ENCODE peak calls at places on chromosome 7, in four cellular contexts. L, A, J and E are unnamed samples.

GRCh38 chr7:151448261-151449252 is 8.6 kb upstream of the CRYGN start:
- DNase-seq in L (peak), A (peak), J (peak), E (no peak)

GRCh38 chr7:24728503-24729364 is 28.5 kb downstream of the GSDME start:
- DNase-seq in L (no peak), A (no peak), J (no peak), E (no peak)

GRCh38 chr7:91940171-91940570 is 491 bp upstream of the AKAP9 start:
- DNase-seq in L (peak), A (no peak), J (peak), E (no peak)

GRCh38 chr7:4645241-4645640 is 36.9 kb upstream of the FOXK1 start:
- DNase-seq in L (no peak), A (no peak), J (no peak), E (no peak)

GRCh38 chr7:157614457-157615020 is 277.7 kb downstream of the DNAJB6 start:
- DNase-seq in L (no peak), A (no peak), J (no peak), E (no peak)

GRCh38 chr7:139995034-139995915 is 67.5 kb downstream of the PARP12 start:
- DNase-seq in L (no peak), A (no peak), J (no peak), E (no peak)

GRCh38 chr7:127396184-127396583 is 3.7 kb upstream of the ZNF800 start:
- DNase-seq in L (peak), A (no peak), J (no peak), E (no peak)

GRCh38 chr7:128405345-128406146 is 4.2 kb downstream of the IMPDH1 start:
- DNase-seq in L (peak), A (no peak), J (no peak), E (no peak)

GRCh38 chr7:34501161-34501560 is 156.9 kb upstream of the NPSR1 start:
- DNase-seq in L (no peak), A (no peak), J (no peak), E (no peak)

GRCh38 chr7:96219382-96220130 is 102.3 kb downstream of the SLC25A13 start:
- DNase-seq in L (no peak), A (peak), J (no peak), E (no peak)

GRCh38 chr7:154916381-154917213 is 86.3 kb downstream of the PAXIP1 start:
- DNase-seq in L (no peak), A (no peak), J (no peak), E (no peak)

GRCh38 chr7:27154369-27154768 is 2.0 kb upstream of the HOXA3 start:
- DNase-seq in L (no peak), A (no peak), J (no peak), E (no peak)

GRCh38 chr7:21636694-21637093 is 93.9 kb downstream of the DNAH11 start:
- DNase-seq in L (no peak), A (no peak), J (no peak), E (no peak)

GRCh38 chr7:87759511-87759910 is 116.6 kb downstream of the SLC25A40 start:
- DNase-seq in L (no peak), A (no peak), J (no peak), E (no peak)

GRCh38 chr7:144822223-144822622 is 13.6 kb downstream of the TPK1 start:
- DNase-seq in L (no peak), A (no peak), J (no peak), E (no peak)

GRCh38 chr7:26208040-26208439 is 6.5 kb downstream of the CBX3 start:
- DNase-seq in L (no peak), A (no peak), J (no peak), E (no peak)

GRCh38 chr7:33624172-33624571 is 281.2 kb upstream of the BMPER start:
- DNase-seq in L (no peak), A (no peak), J (no peak), E (no peak)

GRCh38 chr7:30224511-30225031 is 59.8 kb upstream of the ZNRF2 start:
- DNase-seq in L (no peak), A (no peak), J (no peak), E (no peak)

GRCh38 chr7:69780377-69780776 is 182.1 kb downstream of the AUTS2 start:
- DNase-seq in L (no peak), A (no peak), J (no peak), E (no peak)

GRCh38 chr7:96508371-96508770 is 186.5 kb upstream of the SLC25A13 start:
- DNase-seq in L (no peak), A (no peak), J (no peak), E (no peak)

GRCh38 chr7:3140834-3141233 is 97.2 kb upstream of the CARD11 start:
- DNase-seq in L (no peak), A (no peak), J (no peak), E (no peak)

GRCh38 chr7:11625669-11626068 is 206.3 kb downstream of the THSD7A start:
- DNase-seq in L (no peak), A (no peak), J (no peak), E (no peak)
- TF ChIP-seq TCF7L2 in L (no peak), A (no peak), J (no peak), E (no peak)

GRCh38 chr7:78448915-78449314 is 650.3 kb downstream of the PHTF2 start:
- DNase-seq in L (no peak), A (no peak), J (no peak), E (no peak)
- TF ChIP-seq TCF7L2 in L (no peak), A (no peak), J (no peak), E (no peak)

GRCh38 chr7:129779602-129780256 is 168.2 kb downstream of the NRF1 start:
- DNase-seq in L (peak), A (peak), J (peak), E (no peak)

GRCh38 chr7:129781856-129782256 is 170.3 kb downstream of the NRF1 start:
- DNase-seq in L (no peak), A (no peak), J (no peak), E (no peak)

GRCh38 chr7:129782257-129783096 is 170.3 kb downstream of the UBE2H start:
- DNase-seq in L (no peak), A (no peak), J (no peak), E (no peak)

GRCh38 chr7:129780257-129781127 is 169.0 kb downstream of the NRF1 start:
- DNase-seq in L (peak), A (peak), J (peak), E (peak)

DNA sequence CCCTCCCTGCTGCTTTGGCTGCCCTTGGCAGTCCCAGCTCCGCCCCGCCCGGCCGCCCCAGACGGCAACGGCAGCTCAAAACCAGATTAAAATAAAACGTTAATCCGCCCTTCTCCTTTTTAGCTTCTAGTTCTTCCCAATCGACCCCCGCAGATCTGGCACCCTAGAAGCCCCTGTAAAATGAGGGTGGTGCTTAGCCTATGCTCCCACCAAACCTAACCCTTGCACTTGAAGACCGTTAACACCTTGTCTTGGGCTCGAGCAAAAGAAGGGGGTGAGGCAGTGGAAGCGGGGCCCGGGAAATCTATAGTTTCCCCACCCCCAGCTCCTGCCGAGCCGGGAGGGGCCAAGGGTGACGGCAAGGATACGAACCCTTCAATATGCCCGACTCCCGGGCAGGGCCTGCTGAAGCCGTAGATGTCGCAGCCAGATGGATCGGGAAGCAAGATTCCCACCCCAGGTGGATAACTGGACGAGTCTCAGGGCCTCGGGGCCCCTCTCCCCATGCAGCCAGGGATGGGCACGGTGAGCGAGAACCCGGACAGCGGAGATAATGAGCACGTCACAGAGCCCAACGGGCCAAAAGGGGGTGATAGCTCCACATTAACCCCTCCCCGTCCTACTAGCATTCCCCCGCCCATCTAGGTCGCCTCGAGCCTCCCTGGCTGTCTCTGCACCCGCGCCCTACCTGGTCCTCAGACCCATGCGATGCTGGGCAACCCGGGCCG is 169.8 kb downstream of the NRF1 start:
- DNase-seq in L (no peak), A (peak), J (no peak), E (no peak)
- TF ChIP-seq TCF7L2 in L (no peak), A (no peak), J (no peak), E (no peak)

GRCh38 chr7:29087840-29088169 is 58.5 kb downstream of the CPVL start:
- DNase-seq in L (no peak), A (no peak), J (no peak), E (no peak)

GRCh38 chr7:29084832-29085231 is 61.5 kb downstream of the CPVL start:
- DNase-seq in L (no peak), A (no peak), J (no peak), E (no peak)

GRCh38 chr7:29091722-29092121 is 54.6 kb downstream of the CPVL start:
- DNase-seq in L (no peak), A (no peak), J (no peak), E (no peak)

GRCh38 chr7:29091121-29091601 is 55.2 kb downstream of the CPVL start:
- DNase-seq in L (no peak), A (no peak), J (no peak), E (no peak)

DNA sequence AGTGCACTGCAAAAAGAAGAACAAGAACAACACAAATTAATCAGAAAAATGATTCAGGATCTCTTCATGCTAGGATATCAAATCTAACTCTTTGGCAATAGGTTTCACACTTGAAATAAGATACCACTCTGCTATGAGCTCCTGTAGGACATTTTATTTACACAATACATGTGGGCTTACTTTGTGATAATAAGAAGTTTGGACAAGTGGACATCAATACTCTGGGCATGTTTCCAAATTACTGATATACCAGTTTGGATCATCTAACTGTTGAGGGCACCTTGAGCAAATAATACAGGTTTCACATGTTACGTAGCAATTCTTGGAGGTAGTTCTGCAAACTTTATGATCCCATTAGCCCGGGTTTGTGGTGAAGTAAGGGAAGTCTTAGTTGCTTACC is 59.8 kb downstream of the CPVL start:
- DNase-seq in L (no peak), A (no peak), J (no peak), E (no peak)
- TF ChIP-seq TCF7L2 in L (no peak), A (no peak), J (no peak), E (no peak)

GRCh38 chr7:135664046-135664589 is 1.8 kb downstream of the STMP1 start:
- DNase-seq in L (peak), A (no peak), J (peak), E (no peak)
- TF ChIP-seq TCF7L2 in L (no peak), A (no peak), J (no peak), E (no peak)

DNA sequence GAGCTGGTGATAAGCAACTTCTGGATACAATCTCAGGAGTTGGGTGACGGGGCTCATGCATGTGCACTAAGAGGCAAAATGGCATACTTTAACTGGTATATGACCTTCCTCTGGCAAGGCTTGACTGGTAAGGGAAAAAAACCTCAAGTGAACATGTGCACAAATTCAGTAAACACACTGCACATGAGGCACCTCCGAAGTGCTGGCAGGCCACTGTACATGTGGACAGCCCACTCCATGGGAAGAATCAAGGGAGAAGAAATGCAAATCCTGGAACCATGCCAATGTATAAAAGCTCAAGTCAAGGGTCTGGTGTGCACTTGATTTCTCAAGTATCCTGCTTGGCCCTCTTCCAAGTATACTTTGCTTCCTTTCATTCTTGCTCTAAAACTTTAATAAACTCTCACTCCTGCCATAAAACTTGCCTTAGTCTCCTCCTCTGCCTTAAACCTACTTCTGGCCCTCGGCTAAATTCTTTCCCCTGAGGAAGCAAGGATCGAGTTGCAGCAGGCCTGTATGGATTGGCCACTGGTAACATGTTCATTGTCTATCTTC is 167.2 kb downstream of the RAMP3 start:
- DNase-seq in L (no peak), A (no peak), J (no peak), E (no peak)
- TF ChIP-seq TCF7L2 in L (no peak), A (no peak), J (no peak), E (no peak)